ENCODE peak calls at places on chromosomes 11 and 22, in ten cellular contexts. Q is HCT116, T is GM12891, R is suprapubic skin, K is stomach, W is GM12878, G is GM12892, U is GM23338, P is HL-60, H is transverse colon. C is an unnamed sample.

GRCh38 chr11:75474878-75475766 is 42.1 kb upstream of the KLHL35 start:
- DNase-seq in Q (no peak), T (peak), R (no peak), K (peak), W (no peak), G (no peak), U (peak), P (peak), H (peak), C (peak)

GRCh38 chr22:35523167-35523928 is 17.3 kb upstream of the RASD2 start:
- DNase-seq in Q (no peak), T (no peak), R (no peak), K (no peak), W (no peak), G (no peak), U (no peak), P (no peak), H (no peak), C (no peak)

GRCh38 chr11:17743808-17744119 is 9.2 kb downstream of the KCNC1 start:
- DNase-seq in Q (no peak), T (no peak), R (no peak), K (no peak), W (no peak), G (no peak), U (no peak), P (no peak), H (no peak), C (peak)

GRCh38 chr22:24601217-24602104 is 1.5 kb upstream of the GGT1 start:
- DNase-seq in Q (no peak), T (no peak), R (peak), K (peak), W (no peak), G (no peak), U (no peak), P (peak), H (peak), C (no peak)

GRCh38 chr22:29244785-29245625 is 22.8 kb downstream of the RHBDD3 start:
- DNase-seq in Q (no peak), T (peak), R (peak), K (no peak), W (no peak), G (no peak), U (no peak), P (no peak), H (no peak), C (peak)

GRCh38 chr11:27055065-27055682 is 14.6 kb downstream of the BBOX1 start:
- DNase-seq in Q (no peak), T (no peak), R (no peak), K (no peak), W (no peak), G (no peak), U (no peak), P (no peak), H (peak), C (no peak)

GRCh38 chr22:32622004-32622761 is 147.6 kb downstream of the FBXO7 start:
- DNase-seq in Q (no peak), T (no peak), R (no peak), K (no peak), W (no peak), G (no peak), U (peak), P (no peak), H (peak), C (peak)

GRCh38 chr11:72751293-72752087 is 718 bp downstream of the ARAP1 start:
- DNase-seq in Q (no peak), T (no peak), R (no peak), K (no peak), W (no peak), G (no peak), U (peak), P (no peak), H (peak), C (peak)

GRCh38 chr22:19062139-19062789 is 59.9 kb downstream of the DGCR2 start:
- DNase-seq in Q (no peak), T (no peak), R (no peak), K (peak), W (no peak), G (no peak), U (no peak), P (no peak), H (no peak), C (peak)

GRCh38 chr11:98036810-98037209 is 983.9 kb upstream of the CNTN5 start:
- DNase-seq in Q (no peak), T (no peak), R (no peak), K (no peak), W (no peak), G (no peak), U (no peak), P (no peak), H (no peak), C (no peak)

GRCh38 chr11:6616596-6617250 is 2.5 kb downstream of the TPP1 start:
- DNase-seq in Q (no peak), T (no peak), R (no peak), K (no peak), W (no peak), G (no peak), U (no peak), P (no peak), H (no peak), C (peak)

GRCh38 chr11:111975076-111975806 is 38.1 kb downstream of the DIXDC1 start:
- DNase-seq in Q (no peak), T (no peak), R (no peak), K (no peak), W (no peak), G (no peak), U (no peak), P (no peak), H (no peak), C (no peak)

GRCh38 chr22:30356392-30357230 is at the start of the genes CCDC157 and SF3A1:
- DNase-seq in Q (peak), T (peak), R (peak), K (peak), W (peak), G (peak), U (peak), P (peak), H (peak), C (peak)

GRCh38 chr11:64358907-64359711 is at the start of gene RPS6KA4:
- DNase-seq in Q (no peak), T (peak), R (peak), K (peak), W (no peak), G (peak), U (peak), P (peak), H (peak), C (peak)

GRCh38 chr11:119339581-119340334 is 925 bp downstream of the C1QTNF5 start:
- DNase-seq in Q (no peak), T (peak), R (no peak), K (peak), W (no peak), G (no peak), U (peak), P (no peak), H (peak), C (peak)

GRCh38 chr11:3824714-3825472 is 15.9 kb downstream of the RHOG start:
- DNase-seq in Q (no peak), T (peak), R (no peak), K (peak), W (no peak), G (peak), U (peak), P (peak), H (peak), C (peak)
- TF ChIP-seq POLR2AphosphoS5 in Q (no peak), T (peak), R (no peak), K (peak), W (peak), G (no peak), U (peak), P (peak), H (no peak), C (peak)

DNA sequence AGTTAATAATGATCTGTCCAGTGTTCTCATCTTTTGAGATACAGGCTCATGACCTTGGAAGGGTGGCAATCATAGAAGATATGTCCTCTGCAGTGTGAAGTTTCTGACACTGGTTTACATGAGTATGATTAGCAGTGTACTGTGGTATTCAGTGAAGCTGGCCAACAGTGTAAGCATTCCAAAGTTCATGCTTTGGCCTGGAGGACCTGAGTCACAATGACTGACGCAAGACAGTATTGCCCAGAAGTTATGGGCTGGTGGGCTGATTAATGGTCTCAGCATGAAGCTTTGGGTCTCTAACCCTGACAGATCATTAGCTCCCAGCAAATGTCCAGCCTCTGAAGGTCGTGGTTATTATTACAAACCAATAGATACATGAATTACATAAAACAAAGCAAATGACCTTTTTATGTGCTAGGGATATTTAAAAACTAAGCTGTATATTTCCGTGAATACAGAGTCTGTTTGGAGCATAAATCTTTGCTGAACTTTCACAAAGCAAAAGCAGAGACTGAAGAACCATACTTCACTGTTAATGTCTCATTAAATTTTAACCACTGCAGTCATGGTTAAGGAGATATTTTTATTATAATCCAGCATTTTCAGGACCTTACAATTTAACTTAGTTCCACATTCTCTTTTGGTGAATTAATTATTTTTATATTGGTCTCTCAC is 28.3 kb upstream of the USP47 start:
- DNase-seq in Q (peak), T (no peak), R (no peak), K (peak), W (no peak), G (no peak), U (no peak), P (no peak), H (peak), C (no peak)
- TF ChIP-seq POLR2AphosphoS5 in Q (no peak), T (no peak), R (no peak), K (peak), W (no peak), G (no peak), U (no peak), P (no peak), H (peak), C (no peak)

GRCh38 chr11:40293655-40294342 is 1165.7 kb downstream of the LRRC4C start:
- DNase-seq in Q (no peak), T (peak), R (peak), K (peak), W (peak), G (peak), U (peak), P (peak), H (peak), C (no peak)
- TF ChIP-seq POLR2AphosphoS5 in Q (no peak), T (no peak), R (no peak), K (peak), W (no peak), G (no peak), U (peak), P (no peak), H (no peak), C (peak)

GRCh38 chr11:110832080-110832479 is 119.8 kb upstream of the ARHGAP20 start:
- DNase-seq in Q (no peak), T (no peak), R (no peak), K (no peak), W (no peak), G (no peak), U (no peak), P (no peak), H (no peak), C (no peak)
- TF ChIP-seq POLR2AphosphoS5 in Q (no peak), T (no peak), R (no peak), K (no peak), W (no peak), G (no peak), U (no peak), P (no peak), H (no peak), C (no peak)

DNA sequence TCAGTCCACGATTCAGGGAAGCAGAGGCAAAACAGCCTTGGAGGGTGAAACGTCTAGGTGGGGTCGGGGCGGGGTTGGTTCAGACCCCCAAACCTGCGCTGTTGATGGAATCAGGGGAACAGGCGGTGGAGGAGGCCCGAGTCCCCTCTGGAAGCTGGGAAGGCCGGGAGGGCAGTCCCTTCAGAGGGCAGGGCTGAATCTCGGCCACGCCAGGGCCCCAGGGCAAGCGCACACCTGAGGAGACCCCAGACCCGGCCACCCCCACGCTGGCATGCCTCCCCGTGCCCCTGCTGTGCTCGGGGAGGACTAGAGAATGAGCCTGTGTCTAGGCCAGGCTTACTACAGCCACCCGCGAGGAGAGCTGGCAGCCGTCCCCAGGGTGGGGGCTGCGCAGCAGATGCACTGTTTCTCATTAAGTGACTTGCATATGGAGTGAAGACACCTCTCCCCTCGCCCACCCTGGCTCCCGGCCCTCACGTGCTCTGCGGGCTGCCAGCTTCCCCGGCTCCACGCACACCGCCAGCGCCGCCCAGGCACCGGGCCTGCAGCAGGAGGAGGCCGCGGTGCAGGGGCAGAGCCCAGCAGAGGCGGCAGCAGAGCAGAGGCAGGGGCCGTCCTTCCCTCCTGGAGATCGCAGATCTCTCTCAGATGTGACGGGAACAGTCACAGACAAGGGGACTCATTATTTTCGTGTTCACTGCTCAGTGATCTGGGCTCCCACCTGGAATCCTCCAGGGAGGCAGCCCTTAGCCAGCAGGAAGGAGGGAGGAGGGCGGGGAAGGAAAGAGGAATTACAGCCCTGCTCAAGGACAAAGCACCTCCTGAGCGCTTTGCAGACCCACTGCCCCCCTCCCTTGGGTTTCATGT is 47.1 kb upstream of the OPCML start:
- DNase-seq in Q (no peak), T (no peak), R (no peak), K (no peak), W (no peak), G (no peak), U (peak), P (no peak), H (no peak), C (no peak)
- TF ChIP-seq POLR2AphosphoS5 in Q (no peak), T (no peak), R (no peak), K (no peak), W (no peak), G (no peak), U (no peak), P (no peak), H (no peak), C (no peak)

C was measured in spleen.